ENCODE peak calls at places on chromosomes 1 and 21, in seven cellular contexts. L is CD8-positive, alpha-beta T cell; B is HTR-8/SVneo; O is ovary; D is ELF-1; J is neural crest cell; U is activated CD8-positive, alpha-beta memory T cell treated with anti-CD3 and anti-CD28 coated beads for 1 hour. Q is an unnamed sample.

GRCh38 chr1:201653238-201653637 is 114.3 kb downstream of the NAV1 start:
- DNase-seq in B (no peak), O (no peak), U (no peak), J (no peak), L (no peak), D (no peak), Q (no peak)

GRCh38 chr1:160993544-160993943 is 27.4 kb downstream of the F11R start:
- DNase-seq in J (no peak), L (no peak), B (peak), D (no peak), U (no peak), O (no peak), Q (no peak)

GRCh38 chr1:58870298-58870676 is 86.4 kb upstream of the JUN start:
- DNase-seq in L (no peak), B (no peak), O (no peak), D (no peak), U (no peak), J (no peak), Q (no peak)

GRCh38 chr1:78619803-78620579 is at the start of gene IFI44L:
- DNase-seq in D (no peak), O (peak), B (no peak), U (peak), L (peak), J (no peak), Q (no peak)

GRCh38 chr1:3071507-3072177 is 2.6 kb downstream of the PRDM16 start:
- DNase-seq in J (no peak), L (no peak), B (no peak), D (no peak), U (no peak), O (no peak), Q (no peak)

GRCh38 chr1:151992345-151993083 is 1.1 kb downstream of the S100A10 start:
- DNase-seq in J (no peak), L (no peak), U (no peak), B (peak), D (peak), O (peak), Q (peak)

GRCh38 chr21:39523398-39523797 is 71.6 kb downstream of the SH3BGR start:
- DNase-seq in U (no peak), D (no peak), B (no peak), J (no peak), L (no peak), O (no peak), Q (no peak)

GRCh38 chr1:7783826-7784491 is at the start of gene PER3:
- DNase-seq in U (peak), B (peak), D (peak), L (peak), O (peak), J (peak), Q (peak)

GRCh38 chr21:26655466-26655865 is 82.4 kb upstream of the CYYR1 start:
- DNase-seq in B (no peak), D (no peak), O (no peak), L (no peak), J (no peak), U (no peak), Q (no peak)

GRCh38 chr1:180892272-180892671 is 20.4 kb upstream of the KIAA1614 start:
- DNase-seq in L (no peak), U (no peak), B (no peak), O (no peak), D (no peak), J (no peak), Q (no peak)

GRCh38 chr1:84598846-84599741 is 24.9 kb upstream of the CTBS start:
- DNase-seq in D (no peak), L (no peak), J (no peak), B (peak), U (no peak), O (no peak), Q (no peak)

GRCh38 chr1:9551984-9552383 is 12.7 kb downstream of the SLC25A33 start:
- DNase-seq in O (no peak), B (no peak), L (no peak), U (no peak), D (no peak), J (no peak), Q (no peak)

GRCh38 chr1:66490817-66491216 is 43.1 kb upstream of the SGIP1 start:
- DNase-seq in B (no peak), O (no peak), U (no peak), D (no peak), J (no peak), L (no peak), Q (no peak)

GRCh38 chr1:217660353-217661062 is 29.4 kb downstream of the SPATA17 start:
- DNase-seq in D (no peak), B (peak), O (no peak), L (no peak), J (no peak), U (no peak), Q (peak)

GRCh38 chr1:48048064-48048463 is 50.9 kb upstream of the TRABD2B start:
- DNase-seq in L (no peak), B (no peak), O (no peak), U (no peak), D (peak), J (no peak), Q (no peak)

GRCh38 chr1:83815348-83815747 is 183.6 kb downstream of the TTLL7 start:
- DNase-seq in U (no peak), B (no peak), O (no peak), D (no peak), J (no peak), L (no peak), Q (no peak)

GRCh38 chr1:64505232-64505943 is 35.5 kb downstream of the CACHD1 start:
- DNase-seq in B (no peak), J (peak), L (peak), U (peak), O (peak), D (peak), Q (peak)

GRCh38 chr1:7418442-7419080 is 352.5 kb upstream of the VAMP3 start:
- DNase-seq in U (no peak), D (no peak), B (no peak), J (no peak), L (no peak), O (peak), Q (no peak)

GRCh38 chr1:226405411-226405988 is 2.4 kb downstream of the PARP1 start:
- DNase-seq in B (no peak), J (no peak), D (peak), O (no peak), L (no peak), U (no peak), Q (no peak)

GRCh38 chr1:153348511-153349362 is at the start of gene PGLYRP4:
- DNase-seq in O (no peak), U (no peak), B (no peak), L (no peak), J (no peak), D (no peak), Q (no peak)

GRCh38 chr1:154420172-154420571 is 15.0 kb downstream of the IL6R start:
- DNase-seq in L (no peak), D (no peak), O (peak), U (no peak), B (peak), J (no peak), Q (no peak)